ENCODE peak calls at places on chromosome 6, in seven cellular contexts. S, K, D, Z, E, F and V are unnamed samples. For H3K9me3, the result is how much of the 10 kb centered on the place peaks cover.

GRCh38 chr6:5497896-5498578 is 236.7 kb downstream of the FARS2 start:
- DNase-seq in S (no peak), K (no peak), D (no peak), Z (no peak), E (no peak), F (no peak), V (no peak)

GRCh38 chr6:127547909-127548649 is 28.9 kb upstream of the C6orf58 start:
- DNase-seq in S (no peak), K (no peak), D (peak), Z (no peak), E (no peak), F (no peak), V (no peak)

GRCh38 chr6:44001318-44001868 is 125.9 kb downstream of the MRPL14 start:
- DNase-seq in S (no peak), K (peak), D (peak), Z (peak), E (no peak), F (no peak), V (peak)

GRCh38 chr6:17157617-17158016 is 55.8 kb downstream of the STMND1 start:
- DNase-seq in S (no peak), K (no peak), D (no peak), Z (no peak), E (no peak), F (no peak), V (no peak)

GRCh38 chr6:159807150-159807859 is 7.2 kb downstream of the PNLDC1 start:
- DNase-seq in S (no peak), K (no peak), D (peak), Z (no peak), E (peak), F (no peak), V (peak)

GRCh38 chr6:7540595-7540994 is 876 bp upstream of the DSP start:
- DNase-seq in S (no peak), K (no peak), D (peak), Z (no peak), E (peak), F (peak), V (peak)

GRCh38 chr6:122726649-122727048 is 52.9 kb upstream of the FABP7 start:
- DNase-seq in S (no peak), K (no peak), D (peak), Z (no peak), E (no peak), F (no peak), V (peak)

GRCh38 chr6:33744895-33745546 is 1.7 kb downstream of the IP6K3 start:
- DNase-seq in S (no peak), K (peak), D (no peak), Z (no peak), E (no peak), F (no peak), V (peak)

GRCh38 chr6:47413752-47414516 is 63.7 kb upstream of the CD2AP start:
- DNase-seq in S (peak), K (peak), D (peak), Z (no peak), E (peak), F (no peak), V (peak)

GRCh38 chr6:138973481-138974140 is 14.4 kb downstream of the REPS1 start:
- DNase-seq in S (no peak), K (no peak), D (no peak), Z (no peak), E (no peak), F (no peak), V (no peak)

GRCh38 chr6:147769496-147770087 is 261.1 kb downstream of the SAMD5 start:
- DNase-seq in S (no peak), K (no peak), D (no peak), Z (no peak), E (no peak), F (no peak), V (no peak)

GRCh38 chr6:4008324-4009047 is 70.5 kb downstream of the FAM217A start:
- DNase-seq in S (peak), K (no peak), D (peak), Z (no peak), E (peak), F (no peak), V (peak)

GRCh38 chr6:79188101-79188500 is 46.4 kb downstream of the HMGN3 start:
- DNase-seq in S (no peak), K (no peak), D (no peak), Z (no peak), E (no peak), F (no peak), V (no peak)

GRCh38 chr6:56505861-56506260 is 136.8 kb downstream of the DST start:
- DNase-seq in S (no peak), K (no peak), D (no peak), Z (no peak), E (no peak), F (no peak), V (no peak)

GRCh38 chr6:91704531-91704930 is 1117.7 kb upstream of the MAP3K7 start:
- DNase-seq in S (no peak), K (no peak), D (peak), Z (no peak), E (no peak), F (no peak), V (no peak)

GRCh38 chr6:116475151-116475550 is 14.0 kb downstream of the CALHM6 start:
- DNase-seq in S (no peak), K (no peak), D (no peak), Z (no peak), E (no peak), F (no peak), V (no peak)

GRCh38 chr6:33851959-33852358 is 48.2 kb upstream of the MLN start:
- DNase-seq in S (peak), K (peak), D (no peak), Z (no peak), E (no peak), F (no peak), V (peak)

GRCh38 chr6:42996513-42996912 is 12.1 kb downstream of the PPP2R5D start:
- DNase-seq in S (no peak), K (no peak), D (no peak), Z (no peak), E (no peak), F (no peak), V (peak)

GRCh38 chr6:167856999-167857660 is 30.4 kb downstream of the AFDN start:
- DNase-seq in S (no peak), K (no peak), D (no peak), Z (no peak), E (no peak), F (no peak), V (no peak)

GRCh38 chr6:43054206-43054943 is 724 bp upstream of the CUL7 start:
- DNase-seq in S (no peak), K (no peak), D (no peak), Z (peak), E (no peak), F (no peak), V (no peak)

GRCh38 chr6:4360920-4361319 is 225.5 kb upstream of the ECI2 start:
- DNase-seq in S (no peak), K (no peak), D (no peak), Z (no peak), E (no peak), F (no peak), V (no peak)

GRCh38 chr6:34897130-34897529 is 8.1 kb downstream of the ANKS1A start:
- DNase-seq in S (no peak), K (no peak), D (no peak), Z (no peak), E (no peak), F (no peak), V (no peak)

GRCh38 chr6:98463629-98464028 is 370.7 kb upstream of the POU3F2 start:
- DNase-seq in S (no peak), K (no peak), D (no peak), Z (no peak), E (no peak), F (no peak), V (no peak)

GRCh38 chr6:69729870-69730449 is 66.8 kb downstream of the LMBRD1 start:
- DNase-seq in S (no peak), K (no peak), D (no peak), Z (no peak), E (no peak), F (no peak), V (no peak)

GRCh38 chr6:15937582-15937981 is 191.3 kb upstream of the MYLIP start:
- DNase-seq in S (no peak), K (no peak), D (no peak), Z (no peak), E (no peak), F (no peak), V (no peak)

GRCh38 chr6:45543298-45544235 is 165.8 kb upstream of the SUPT3H start:
- DNase-seq in S (no peak), K (no peak), D (no peak), Z (no peak), E (no peak), F (no peak), V (no peak)

GRCh38 chr6:140670013-140670412 is 1295.6 kb upstream of the CITED2 start:
- DNase-seq in S (no peak), K (no peak), D (no peak), Z (no peak), E (no peak), F (no peak), V (no peak)

GRCh38 chr6:53240139-53240538 is 91.5 kb upstream of the GCM1 start:
- DNase-seq in S (no peak), K (no peak), D (no peak), Z (no peak), E (no peak), F (no peak), V (no peak)

GRCh38 chr6:45445749-45446454 is 68.2 kb upstream of the SUPT3H start:
- DNase-seq in S (no peak), K (peak), D (peak), Z (peak), E (peak), F (peak), V (peak)

GRCh38 chr6:89758830-89759229 is 60.8 kb downstream of the MDN1 start:
- DNase-seq in S (no peak), K (no peak), D (no peak), Z (no peak), E (no peak), F (no peak), V (no peak)

GRCh38 chr6:31058128-31058894 is 48.0 kb downstream of the MUC22 start:
- DNase-seq in S (peak), K (no peak), D (peak), Z (no peak), E (peak), F (no peak), V (peak)

GRCh38 chr6:17066610-17067009 is 35.2 kb upstream of the STMND1 start:
- DNase-seq in S (no peak), K (no peak), D (no peak), Z (no peak), E (no peak), F (no peak), V (no peak)

GRCh38 chr6:152309648-152310047 is 327.5 kb downstream of the SYNE1 start:
- DNase-seq in S (peak), K (no peak), D (no peak), Z (no peak), E (peak), F (no peak), V (peak)

GRCh38 chr6:28907394-28907793 is 16.4 kb downstream of the TRIM27 start:
- DNase-seq in S (no peak), K (no peak), D (no peak), Z (no peak), E (peak), F (no peak), V (no peak)

GRCh38 chr6:146106532-146106931 is 77.7 kb downstream of the GRM1 start:
- DNase-seq in S (no peak), K (no peak), D (no peak), Z (no peak), E (no peak), F (no peak), V (no peak)

DNA sequence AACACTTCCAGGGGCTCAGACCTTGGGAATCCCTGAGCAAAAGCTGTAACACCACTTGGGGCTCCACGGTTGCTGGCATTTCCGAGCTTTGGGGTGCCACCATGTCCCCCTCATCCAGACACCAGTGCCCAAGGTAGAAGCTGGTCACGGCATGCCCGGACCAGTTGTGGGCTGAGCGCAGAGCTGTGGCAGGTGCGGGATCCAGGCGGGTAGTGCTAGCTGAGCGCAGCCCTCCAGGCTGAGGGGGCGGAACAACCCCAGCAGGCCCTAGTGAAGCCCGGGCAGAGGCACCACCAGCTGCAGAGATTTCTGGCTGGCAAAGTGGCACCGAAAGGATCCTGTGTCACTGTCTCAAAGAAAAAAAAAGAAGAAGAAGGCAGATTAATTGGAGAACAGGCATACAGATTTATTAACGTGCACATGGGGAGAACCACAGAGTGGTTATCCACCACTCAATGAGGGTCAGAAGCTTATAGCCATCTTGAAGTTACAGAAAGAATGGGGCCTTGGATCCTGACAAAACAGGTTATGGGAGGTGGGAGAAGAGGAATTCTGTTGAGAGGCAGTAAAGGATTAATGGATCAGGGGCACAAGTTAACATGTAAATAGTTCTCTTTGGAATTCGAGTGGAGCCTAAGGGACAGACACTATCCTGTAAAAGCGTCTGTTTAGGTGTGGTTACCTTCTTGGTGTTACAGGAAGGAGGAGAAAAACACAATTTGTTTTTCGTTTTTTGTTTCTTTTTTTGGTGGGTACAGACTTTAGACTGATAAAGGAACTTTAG is 107.5 kb downstream of the CD24 start:
- DNase-seq in S (no peak), K (no peak), D (no peak), Z (no peak), E (no peak), F (no peak), V (no peak)
- H3K9me3 ChIP-seq in S (under half), K (under half), D (under half), Z (under half), E (under half), F (under half), V (under half)

GRCh38 chr6:130276507-130276906 is 53.8 kb upstream of the SAMD3 start:
- DNase-seq in S (no peak), K (no peak), D (no peak), Z (no peak), E (no peak), F (no peak), V (no peak)

GRCh38 chr6:130288065-130288464 is 65.3 kb upstream of the SAMD3 start:
- DNase-seq in S (no peak), K (no peak), D (no peak), Z (no peak), E (no peak), F (no peak), V (no peak)

DNA sequence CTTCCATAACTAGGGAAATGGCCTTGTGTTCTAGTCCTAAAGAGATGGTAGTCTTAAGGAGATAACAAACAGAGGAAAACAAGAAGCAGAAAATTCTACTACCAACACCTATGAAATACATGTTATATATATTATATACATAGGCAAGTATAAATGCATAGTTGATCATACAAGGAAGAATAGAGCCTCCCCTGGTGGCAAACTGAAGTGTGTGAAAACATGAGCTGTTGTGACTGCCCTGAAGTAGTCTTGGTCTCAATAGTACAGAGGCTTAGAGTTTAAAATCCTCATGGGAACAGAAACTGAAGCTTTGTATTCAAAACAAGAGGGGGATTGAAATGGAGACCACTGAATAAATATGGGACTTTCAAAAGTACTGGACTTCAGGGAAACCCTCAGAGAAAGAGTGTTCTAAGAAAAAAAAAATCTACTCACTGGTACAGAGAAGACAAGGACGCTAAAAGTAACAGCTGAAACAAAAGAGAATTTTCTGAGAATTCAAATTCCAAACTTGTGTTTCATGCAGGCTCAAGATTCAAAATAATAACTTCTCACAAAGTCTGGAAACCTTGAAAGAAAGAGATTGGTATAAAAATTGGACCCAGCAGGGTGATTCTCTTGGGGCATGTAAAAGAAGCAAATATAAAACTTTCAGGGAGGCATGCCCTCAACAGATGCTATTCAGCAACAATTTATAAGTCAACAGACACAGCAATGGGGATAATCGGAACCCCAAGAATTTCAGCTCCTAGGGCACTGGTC is 59.7 kb upstream of the SAMD3 start:
- DNase-seq in S (peak), K (no peak), D (no peak), Z (no peak), E (no peak), F (no peak), V (peak)
- H3K9me3 ChIP-seq in S (under half), K (under half), D (under half), Z (under half), E (under half), F (under half), V (under half)

GRCh38 chr6:52139985-52140680 is 46.0 kb upstream of the IL17A start:
- DNase-seq in S (no peak), K (no peak), D (no peak), Z (no peak), E (no peak), F (peak), V (no peak)
- H3K9me3 ChIP-seq in S (under half), K (under half), D (under half), Z (under half), E (under half), F (under half), V (under half)

GRCh38 chr6:106901062-106901461 is 73.5 kb downstream of the CD24 start:
- DNase-seq in S (no peak), K (no peak), D (no peak), Z (no peak), E (no peak), F (no peak), V (no peak)
- H3K9me3 ChIP-seq in S (under half), K (under half), D (under half), Z (under half), E (under half), F (under half), V (under half)

GRCh38 chr6:169324086-169324485 is 70.4 kb upstream of the THBS2 start:
- DNase-seq in S (no peak), K (no peak), D (no peak), Z (no peak), E (no peak), F (peak), V (no peak)

GRCh38 chr6:169326067-169326799 is 72.6 kb upstream of the THBS2 start:
- DNase-seq in S (no peak), K (no peak), D (no peak), Z (no peak), E (no peak), F (peak), V (peak)

GRCh38 chr6:169321546-169321945 is 67.9 kb upstream of the THBS2 start:
- DNase-seq in S (no peak), K (no peak), D (no peak), Z (no peak), E (no peak), F (peak), V (no peak)

GRCh38 chr6:169324661-169325459 is 71.2 kb upstream of the THBS2 start:
- DNase-seq in S (no peak), K (no peak), D (no peak), Z (no peak), E (no peak), F (peak), V (no peak)

DNA sequence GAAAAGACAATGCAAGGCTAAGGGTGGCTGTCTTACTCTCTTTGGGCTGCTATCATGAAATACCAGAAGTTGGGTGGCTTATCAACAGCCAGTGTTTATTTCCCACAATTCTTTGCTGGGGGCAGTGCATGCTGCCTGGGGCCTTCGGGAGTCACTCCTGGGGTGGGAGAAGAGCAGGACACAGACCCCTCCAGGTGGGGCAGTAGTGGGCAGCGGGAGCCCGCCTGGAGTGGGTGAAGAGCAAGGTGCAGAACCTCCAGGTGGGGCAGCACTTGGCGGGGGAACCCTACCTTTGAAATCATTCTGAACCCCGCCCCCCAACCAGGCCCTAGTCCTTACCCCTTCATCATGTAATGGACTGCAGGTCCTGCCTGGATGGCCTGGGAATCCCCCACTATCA is 69.6 kb upstream of the THBS2 start:
- DNase-seq in S (no peak), K (no peak), D (no peak), Z (no peak), E (no peak), F (peak), V (no peak)
- H3K9me3 ChIP-seq in S (under half), K (under half), D (under half), Z (under half), E (under half), F (under half), V (under half)

GRCh38 chr6:164243949-164244348 is 829.4 kb downstream of the QKI start:
- DNase-seq in S (no peak), K (no peak), D (no peak), Z (no peak), E (no peak), F (peak), V (no peak)
- H3K9me3 ChIP-seq in S (under half), K (under half), D (under half), Z (under half), E (under half), F (under half), V (under half)

DNA sequence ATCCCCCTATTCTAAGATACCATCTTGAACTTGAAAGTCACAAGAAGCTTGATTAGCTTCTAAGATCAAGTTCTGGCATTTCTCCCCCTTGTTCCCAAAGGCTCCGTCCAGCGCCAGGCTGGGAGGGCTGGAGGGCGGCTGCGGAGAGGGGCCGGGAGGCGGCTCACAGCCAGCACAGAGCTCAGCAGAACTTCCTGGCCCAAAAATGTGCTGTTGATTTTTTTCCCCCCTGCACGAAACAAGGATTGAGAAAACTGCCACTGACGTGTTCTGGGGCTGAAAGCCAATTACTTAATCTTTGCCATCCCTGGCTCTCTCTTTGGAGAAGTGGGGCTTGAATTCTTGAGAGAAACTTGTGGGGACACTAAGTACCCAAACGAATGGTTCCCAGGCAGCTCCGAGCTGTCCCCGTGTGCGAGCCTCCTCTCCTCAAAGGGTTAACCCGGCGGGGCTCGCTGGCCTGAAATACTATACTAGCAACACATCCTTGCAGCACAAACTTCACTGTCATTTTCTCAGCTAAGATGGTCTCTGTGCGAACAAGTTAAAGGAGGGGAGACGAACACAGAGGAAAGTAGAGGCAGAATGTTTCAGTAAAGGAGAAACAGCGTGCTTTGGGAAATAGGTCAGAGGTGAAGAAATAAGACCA is 454 bp downstream of the TRAF3IP2 start:
- DNase-seq in S (no peak), K (peak), D (peak), Z (peak), E (peak), F (peak), V (peak)
- H3K9me3 ChIP-seq in S (under half), K (under half), D (under half), Z (under half), E (under half), F (under half), V (under half)

GRCh38 chr6:144416244-144416643 is 131.1 kb downstream of the UTRN start:
- DNase-seq in S (no peak), K (no peak), D (no peak), Z (no peak), E (no peak), F (no peak), V (no peak)
- H3K9me3 ChIP-seq in S (under half), K (under half), D (under half), Z (under half), E (under half), F (under half), V (under half)